ENCODE peak calls at places on chromosomes 3 and 15, in ten cellular contexts. R is left ventricle myocardium inferior, M is fibroblast of mammary gland, X is heart left ventricle, E is stomach, Z is ovary, F is A549, B is choroid plexus epithelial cell, G is HepG2, Q is HCT116. A is an unnamed sample.

GRCh38 chr3:47836986-47837385 is 34.0 kb downstream of the DHX30 start:
- DNase-seq in X (no peak), Z (no peak), R (no peak), G (no peak), E (no peak), Q (no peak), F (no peak), M (no peak), B (no peak), A (no peak)

GRCh38 chr15:63072023-63072650 is 29.6 kb downstream of the TPM1 start:
- DNase-seq in G (no peak), F (no peak), B (no peak), R (no peak), Z (no peak), Q (no peak), X (no peak), M (no peak), E (no peak), A (no peak)

GRCh38 chr3:72844436-72844999 is 3.7 kb downstream of the SHQ1 start:
- DNase-seq in G (no peak), X (no peak), R (no peak), M (peak), Q (no peak), F (no peak), Z (no peak), E (no peak), B (peak), A (no peak)

GRCh38 chr3:115533218-115533617 is 90.1 kb upstream of the GAP43 start:
- DNase-seq in M (no peak), G (no peak), F (no peak), E (no peak), Z (no peak), Q (no peak), R (no peak), B (no peak), X (no peak), A (no peak)

GRCh38 chr15:40265875-40266274 is 17.0 kb downstream of the ANKRD63 start:
- DNase-seq in X (no peak), G (no peak), Q (no peak), Z (no peak), F (no peak), B (no peak), R (no peak), M (no peak), E (no peak), A (no peak)

GRCh38 chr3:97793415-97794019 is 28.3 kb upstream of the CRYBG3 start:
- DNase-seq in B (peak), M (peak), Q (peak), G (peak), E (no peak), Z (no peak), R (no peak), X (no peak), F (peak), A (peak)

GRCh38 chr15:78909791-78910228 is 35.0 kb downstream of the CTSH start:
- DNase-seq in F (peak), E (no peak), X (no peak), R (no peak), Q (peak), G (peak), M (peak), B (peak), Z (peak), A (no peak)

GRCh38 chr3:41216993-41217392 is 17.7 kb downstream of the CTNNB1 start:
- DNase-seq in M (no peak), E (no peak), G (no peak), X (no peak), F (no peak), Q (no peak), R (no peak), B (no peak), Z (no peak), A (no peak)

GRCh38 chr3:127783166-127783565 is 39.1 kb downstream of the MGLL start:
- DNase-seq in G (no peak), M (no peak), R (no peak), B (no peak), Z (no peak), F (no peak), Q (no peak), X (no peak), E (no peak), A (no peak)

GRCh38 chr3:23913873-23914743 is 2.7 kb downstream of the NKIRAS1 start:
- DNase-seq in Z (no peak), F (no peak), M (no peak), E (no peak), B (no peak), G (no peak), X (no peak), R (no peak), Q (no peak), A (no peak)

GRCh38 chr3:3629911-3630310 is 169.3 kb upstream of the LRRN1 start:
- DNase-seq in R (no peak), X (no peak), B (no peak), Z (no peak), E (no peak), F (no peak), G (no peak), M (no peak), Q (no peak), A (no peak)

GRCh38 chr3:134423153-134423552 is 48.9 kb upstream of the AMOTL2 start:
- DNase-seq in Z (no peak), R (no peak), G (no peak), E (no peak), Q (no peak), X (no peak), F (no peak), B (peak), M (peak), A (peak)

GRCh38 chr3:143502101-143502500 is 346.2 kb downstream of the SLC9A9 start:
- DNase-seq in B (no peak), Z (no peak), E (no peak), M (no peak), G (no peak), X (no peak), F (no peak), R (no peak), Q (no peak), A (no peak)

GRCh38 chr3:139005356-139005993 is 593 bp downstream of the PRR23A start:
- DNase-seq in B (no peak), G (no peak), Q (no peak), E (no peak), M (no peak), R (no peak), X (no peak), Z (no peak), F (no peak), A (no peak)

GRCh38 chr15:39623550-39623931 is 42.7 kb downstream of the THBS1 start:
- DNase-seq in F (no peak), R (no peak), B (no peak), Z (no peak), Q (no peak), E (no peak), G (no peak), X (no peak), M (no peak), A (no peak)

GRCh38 chr15:94692697-94693096 is 461.3 kb downstream of the MCTP2 start:
- DNase-seq in F (no peak), Q (no peak), M (no peak), G (no peak), R (no peak), B (peak), X (no peak), E (no peak), Z (no peak), A (no peak)

GRCh38 chr3:8095724-8096123 is 405.9 kb upstream of the LMCD1 start:
- DNase-seq in R (no peak), E (no peak), X (no peak), M (no peak), Z (no peak), Q (peak), B (no peak), F (peak), G (peak), A (no peak)

GRCh38 chr3:127710473-127710941 is 37.8 kb downstream of the ABTB1 start:
- DNase-seq in R (no peak), F (peak), Q (no peak), M (peak), X (no peak), B (no peak), E (no peak), Z (no peak), G (no peak), A (no peak)

GRCh38 chr3:107753494-107753893 is 230.7 kb downstream of the BBX start:
- DNase-seq in E (peak), M (peak), R (no peak), F (peak), X (peak), Q (peak), Z (no peak), B (peak), G (peak), A (peak)

GRCh38 chr15:63357061-63357460 is 24.6 kb downstream of the CA12 start:
- DNase-seq in B (no peak), F (no peak), X (no peak), E (no peak), Z (no peak), R (no peak), M (no peak), Q (no peak), G (no peak), A (no peak)

GRCh38 chr15:100684591-100684990 is 82.2 kb downstream of the ASB7 start:
- DNase-seq in R (no peak), B (no peak), G (no peak), F (no peak), M (no peak), X (no peak), Q (no peak), Z (no peak), E (no peak), A (no peak)

GRCh38 chr3:33982269-33982798 is 183.9 kb downstream of the PDCD6IP start:
- DNase-seq in G (no peak), B (peak), E (no peak), X (no peak), R (no peak), F (no peak), M (no peak), Z (no peak), Q (no peak), A (peak)

GRCh38 chr15:32119694-32120330 is 89.5 kb downstream of the CHRNA7 start:
- DNase-seq in F (no peak), R (no peak), B (no peak), M (no peak), Z (no peak), E (no peak), G (no peak), Q (no peak), X (no peak), A (no peak)

GRCh38 chr3:74066456-74066855 is 441.7 kb upstream of the PDZRN3 start:
- DNase-seq in M (no peak), Q (no peak), Z (no peak), F (no peak), G (no peak), E (no peak), R (no peak), B (no peak), X (no peak), A (no peak)

GRCh38 chr3:183534249-183534648 is 21.3 kb downstream of the KLHL6 start:
- DNase-seq in X (no peak), E (no peak), B (peak), G (no peak), M (peak), R (no peak), Q (no peak), Z (no peak), F (no peak), A (peak)

GRCh38 chr15:74651251-74651741 is 35.7 kb downstream of the CLK3 start:
- DNase-seq in G (no peak), X (no peak), R (no peak), Q (no peak), Z (no peak), M (peak), E (no peak), F (no peak), B (no peak), A (no peak)

GRCh38 chr3:5047764-5048163 is 68.5 kb downstream of the BHLHE40 start:
- DNase-seq in X (no peak), Z (no peak), R (no peak), F (no peak), G (peak), E (no peak), Q (no peak), M (no peak), B (no peak), A (no peak)

GRCh38 chr3:188262913-188263683 is 109.1 kb downstream of the LPP start:
- DNase-seq in Z (no peak), M (peak), G (peak), E (no peak), B (peak), R (no peak), X (peak), F (no peak), Q (no peak), A (peak)

GRCh38 chr15:49620174-49620573 is 444 bp downstream of the FAM227B start:
- DNase-seq in R (no peak), Z (peak), F (peak), E (no peak), X (no peak), G (no peak), Q (no peak), B (peak), M (peak), A (peak)

GRCh38 chr15:46091860-46092450 is 457.1 kb downstream of the SQOR start:
- DNase-seq in M (peak), X (no peak), R (no peak), B (peak), Q (peak), G (peak), F (peak), Z (no peak), E (no peak), A (peak)

GRCh38 chr3:100040846-100041245 is 73.5 kb downstream of the FILIP1L start:
- DNase-seq in Z (no peak), X (no peak), M (peak), B (peak), R (no peak), F (no peak), G (no peak), E (no peak), Q (no peak), A (peak)

GRCh38 chr3:16740531-16740930 is 135.3 kb upstream of the DAZL start:
- DNase-seq in E (no peak), Z (no peak), M (peak), X (no peak), G (no peak), Q (no peak), F (no peak), B (peak), R (no peak), A (no peak)

GRCh38 chr3:15327941-15328340 is 4.4 kb downstream of the SH3BP5 start:
- DNase-seq in R (peak), B (no peak), M (peak), X (peak), F (no peak), Q (no peak), E (no peak), Z (no peak), G (no peak), A (no peak)

GRCh38 chr3:126542340-126543241 is 16.1 kb downstream of the C3orf22 start:
- DNase-seq in F (no peak), Q (no peak), G (no peak), X (peak), B (no peak), E (peak), M (no peak), R (no peak), Z (no peak), A (no peak)

GRCh38 chr3:43957553-43957952 is 266.8 kb downstream of the ABHD5 start:
- DNase-seq in Z (no peak), X (no peak), B (no peak), F (no peak), M (no peak), E (no peak), R (no peak), G (no peak), Q (no peak), A (no peak)

GRCh38 chr3:129838086-129838485 is 55.4 kb downstream of the TMCC1 start:
- DNase-seq in M (no peak), G (no peak), X (no peak), Z (no peak), E (no peak), B (no peak), F (no peak), R (no peak), Q (no peak), A (no peak)

GRCh38 chr3:138653567-138653966 is 45.0 kb downstream of the FAIM start:
- DNase-seq in X (no peak), R (no peak), F (no peak), M (no peak), Q (no peak), G (no peak), B (no peak), Z (peak), E (no peak), A (no peak)

GRCh38 chr3:32820430-32820829 is 2.6 kb downstream of the TRIM71 start:
- DNase-seq in M (no peak), F (no peak), R (no peak), X (no peak), Q (no peak), G (no peak), Z (no peak), E (no peak), B (no peak), A (no peak)
- H3K4me3 ChIP-seq in M (no peak), F (no peak), R (no peak), X (no peak), Q (no peak), G (peak), Z (no peak), E (no peak), B (no peak), A (no peak)

DNA sequence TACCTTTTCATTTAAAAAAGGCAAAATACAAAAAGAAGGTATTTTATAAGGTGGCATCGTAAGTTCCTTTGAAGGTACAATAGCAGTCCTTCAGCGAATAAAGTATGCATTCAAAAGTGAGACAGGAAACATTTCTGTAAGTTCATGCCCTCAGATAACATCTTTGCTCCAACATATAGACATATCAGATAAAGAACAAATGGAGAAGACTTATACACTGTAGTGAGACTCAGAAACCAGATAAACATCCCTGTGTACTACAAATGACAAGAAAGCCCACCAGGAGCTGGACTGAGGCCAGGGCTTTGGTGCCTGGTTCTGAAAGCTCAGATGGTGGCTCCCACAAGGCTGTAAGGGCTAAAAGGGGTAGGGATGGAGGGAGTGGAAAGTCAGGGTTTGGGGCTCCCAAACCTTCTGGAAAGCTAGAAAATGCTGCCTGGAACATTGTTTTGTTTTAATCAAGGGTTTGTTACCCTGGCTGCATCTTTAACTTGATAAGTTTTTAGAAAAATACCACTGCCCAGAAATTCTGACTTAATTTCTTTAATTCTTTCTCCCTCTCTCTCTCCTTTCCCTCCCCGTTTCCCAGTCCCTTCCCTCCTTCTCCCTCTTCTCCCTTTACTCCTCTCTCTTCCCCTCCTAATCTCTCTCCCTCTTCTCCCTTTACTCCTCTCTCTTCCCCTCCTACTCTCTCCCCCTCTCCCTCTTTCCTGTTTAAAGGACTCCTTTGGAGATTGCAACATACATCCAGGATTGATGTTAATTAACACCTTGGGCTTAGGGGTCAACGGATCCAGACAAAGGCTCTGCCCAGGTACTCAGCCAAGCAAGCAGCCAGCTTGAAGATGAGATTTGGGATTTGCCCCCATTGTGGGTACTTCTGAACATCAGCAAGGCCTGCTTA is 126.1 kb downstream of the AQP9 start:
- DNase-seq in Q (no peak), Z (no peak), F (no peak), M (no peak), E (no peak), B (no peak), R (no peak), X (no peak), G (no peak), A (no peak)
- TF ChIP-seq CTCF in Q (no peak), Z (no peak), F (no peak), M (no peak), E (no peak), B (no peak), R (no peak), X (no peak), G (no peak), A (no peak)

GRCh38 chr3:50269977-50270413 is 1.0 kb downstream of the SEMA3B start:
- DNase-seq in X (no peak), Q (no peak), G (no peak), E (no peak), F (peak), Z (no peak), M (peak), R (no peak), B (peak), A (peak)
- H3K4me3 ChIP-seq in X (peak), Q (peak), G (peak), E (peak), F (peak), Z (peak), M (no peak), R (peak), B (no peak), A (peak)

GRCh38 chr3:30553641-30554316 is 52.6 kb upstream of the TGFBR2 start:
- DNase-seq in M (peak), Z (no peak), G (no peak), X (no peak), F (no peak), R (no peak), B (peak), E (no peak), Q (no peak), A (peak)

GRCh38 chr3:30555968-30556367 is 50.4 kb upstream of the TGFBR2 start:
- DNase-seq in Q (no peak), R (no peak), M (no peak), F (no peak), B (no peak), G (no peak), E (no peak), X (no peak), Z (no peak), A (no peak)

GRCh38 chr3:30551266-30551665 is 55.1 kb upstream of the TGFBR2 start:
- DNase-seq in Q (no peak), Z (no peak), E (no peak), B (no peak), M (no peak), F (no peak), R (no peak), X (no peak), G (no peak), A (no peak)

GRCh38 chr3:30551927-30552326 is 54.5 kb upstream of the TGFBR2 start:
- DNase-seq in B (no peak), X (no peak), M (no peak), Z (no peak), R (no peak), G (no peak), F (no peak), Q (no peak), E (no peak), A (no peak)

DNA sequence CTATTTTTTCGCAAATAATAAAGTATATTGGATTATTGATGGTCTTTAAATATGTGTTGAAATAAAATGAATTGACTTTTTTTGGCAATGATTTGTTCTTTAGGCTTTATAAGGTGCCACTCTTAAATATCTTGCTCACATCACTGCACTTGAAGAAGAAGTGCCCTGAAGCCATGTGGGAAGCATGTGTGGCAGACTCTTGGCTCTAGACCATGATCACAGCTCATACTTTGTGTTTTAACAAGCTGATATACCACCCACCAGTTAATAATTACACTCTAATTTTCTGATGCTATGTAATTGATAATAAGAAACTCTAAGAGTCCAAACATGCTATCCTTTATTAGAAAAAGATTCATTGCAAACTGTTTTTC is 52.1 kb upstream of the TGFBR2 start:
- DNase-seq in Z (no peak), M (peak), Q (no peak), R (no peak), G (no peak), E (no peak), X (no peak), F (no peak), B (no peak), A (no peak)
- TF ChIP-seq CTCF in Z (no peak), M (no peak), Q (no peak), R (no peak), G (no peak), E (no peak), X (no peak), F (no peak), B (no peak), A (no peak)

GRCh38 chr3:167731393-167731792 is 3.3 kb downstream of the PDCD10 start:
- DNase-seq in Z (no peak), G (no peak), R (no peak), F (no peak), M (no peak), E (no peak), X (no peak), B (no peak), Q (no peak), A (no peak)

GRCh38 chr3:167728176-167728575 is 6.5 kb downstream of the PDCD10 start:
- DNase-seq in Q (no peak), M (peak), R (no peak), F (peak), G (no peak), Z (no peak), B (peak), X (no peak), E (no peak), A (no peak)

GRCh38 chr3:167732313-167733065 is 2.2 kb downstream of the PDCD10 start:
- DNase-seq in X (no peak), M (peak), E (no peak), R (no peak), B (no peak), Z (no peak), F (no peak), Q (no peak), G (no peak), A (no peak)

GRCh38 chr3:167729591-167729990 is 5.1 kb downstream of the PDCD10 start:
- DNase-seq in R (no peak), X (no peak), F (no peak), G (no peak), Z (no peak), M (peak), Q (no peak), E (no peak), B (no peak), A (no peak)

GRCh38 chr3:167728631-167729335 is 5.9 kb downstream of the PDCD10 start:
- DNase-seq in B (no peak), R (no peak), Q (no peak), Z (no peak), M (no peak), F (no peak), G (no peak), X (no peak), E (no peak), A (no peak)
- H3K4me3 ChIP-seq in B (no peak), R (peak), Q (no peak), Z (no peak), M (no peak), F (no peak), G (no peak), X (no peak), E (no peak), A (no peak)